ENCODE peak calls at places on chromosomes 11 and 22, in seven cellular contexts. H, Z, F, L, R, I and A are unnamed samples.

GRCh38 chr22:44658371-44658953 is 43.5 kb upstream of the PRR5 start:
- DNase-seq in L (peak), R (no peak), H (peak), F (no peak), I (no peak), Z (peak), A (no peak)

GRCh38 chr11:107576497-107577086 is 11.1 kb upstream of the ALKBH8 start:
- DNase-seq in F (peak), Z (no peak), L (peak), H (no peak), R (peak), I (peak), A (peak)

GRCh38 chr22:28143961-28144745 is 225.1 kb upstream of the PITPNB start:
- DNase-seq in F (no peak), L (no peak), Z (no peak), I (no peak), R (no peak), H (no peak), A (no peak)

GRCh38 chr11:3167143-3168119 is 2.3 kb upstream of the OSBPL5 start:
- DNase-seq in Z (no peak), H (no peak), R (no peak), F (no peak), I (no peak), L (no peak), A (no peak)

GRCh38 chr11:44928144-44928543 is 22.5 kb downstream of the TP53I11 start:
- DNase-seq in Z (no peak), L (no peak), I (no peak), H (no peak), F (no peak), R (no peak), A (no peak)

GRCh38 chr11:48182860-48183526 is 33.6 kb upstream of the OR4B1 start:
- DNase-seq in I (no peak), L (no peak), R (no peak), F (no peak), H (no peak), Z (no peak), A (no peak)

GRCh38 chr11:119506436-119506835 is 83.5 kb upstream of the THY1 start:
- DNase-seq in H (no peak), R (no peak), L (peak), F (no peak), Z (no peak), I (no peak), A (no peak)

GRCh38 chr22:43053176-43053575 is 36.0 kb downstream of the TTLL1 start:
- DNase-seq in Z (no peak), F (no peak), I (no peak), L (no peak), R (no peak), H (no peak), A (no peak)

GRCh38 chr11:41997860-41998259 is 538.4 kb upstream of the LRRC4C start:
- DNase-seq in R (no peak), I (no peak), Z (no peak), L (no peak), H (no peak), F (no peak), A (no peak)

GRCh38 chr11:13375798-13376197 is 87.2 kb downstream of the BTBD10 start:
- DNase-seq in Z (no peak), R (no peak), L (no peak), F (no peak), I (no peak), H (no peak), A (no peak)

GRCh38 chr11:123239371-123240150 is 44.5 kb upstream of the CLMP start:
- DNase-seq in F (no peak), R (no peak), I (peak), Z (no peak), L (peak), H (no peak), A (no peak)

GRCh38 chr11:123235117-123235686 is 40.2 kb upstream of the CLMP start:
- DNase-seq in H (no peak), I (no peak), R (peak), Z (no peak), L (peak), F (peak), A (peak)

GRCh38 chr11:123241874-123242538 is 47.0 kb upstream of the CLMP start:
- DNase-seq in I (no peak), F (no peak), R (no peak), L (peak), H (no peak), Z (no peak), A (no peak)

GRCh38 chr11:123235687-123236261 is 40.7 kb upstream of the CLMP start:
- DNase-seq in I (peak), Z (peak), H (no peak), R (no peak), L (peak), F (no peak), A (no peak)

GRCh38 chr11:123238297-123238696 is 43.2 kb upstream of the CLMP start:
- DNase-seq in Z (no peak), L (peak), R (no peak), F (no peak), H (peak), I (no peak), A (no peak)
- TF ChIP-seq CTCF in Z (no peak), L (peak), R (no peak), F (no peak), H (no peak), I (no peak), A (no peak)

DNA sequence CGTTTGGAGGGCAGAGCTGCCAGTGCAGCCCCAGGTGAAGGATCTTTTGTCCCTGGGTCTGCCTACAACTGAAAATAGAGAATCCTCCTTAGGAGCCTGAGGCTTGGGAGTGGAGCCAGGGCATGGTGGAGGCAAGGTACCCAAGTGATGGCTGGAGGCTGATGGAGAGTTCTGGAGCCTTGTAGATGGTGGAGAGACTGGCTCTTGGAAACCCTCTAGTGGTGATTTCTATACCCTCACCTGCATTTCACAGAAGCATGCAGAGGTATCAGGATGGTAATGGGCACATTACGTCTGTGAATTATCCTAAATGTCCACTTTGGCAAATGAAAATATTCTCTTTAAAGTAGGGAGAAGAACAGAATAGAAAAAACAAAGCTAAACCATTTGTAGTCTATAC is 44.4 kb downstream of the INSC start:
- DNase-seq in R (peak), Z (no peak), I (peak), L (peak), H (no peak), F (no peak), A (no peak)
- TF ChIP-seq CTCF in R (peak), Z (peak), I (peak), L (peak), H (no peak), F (no peak), A (no peak)

GRCh38 chr11:101428918-101429317 is 154.9 kb downstream of the TRPC6 start:
- DNase-seq in I (peak), F (no peak), R (peak), H (no peak), L (peak), Z (no peak), A (no peak)
- TF ChIP-seq CTCF in I (peak), F (no peak), R (peak), H (no peak), L (peak), Z (peak), A (no peak)

DNA sequence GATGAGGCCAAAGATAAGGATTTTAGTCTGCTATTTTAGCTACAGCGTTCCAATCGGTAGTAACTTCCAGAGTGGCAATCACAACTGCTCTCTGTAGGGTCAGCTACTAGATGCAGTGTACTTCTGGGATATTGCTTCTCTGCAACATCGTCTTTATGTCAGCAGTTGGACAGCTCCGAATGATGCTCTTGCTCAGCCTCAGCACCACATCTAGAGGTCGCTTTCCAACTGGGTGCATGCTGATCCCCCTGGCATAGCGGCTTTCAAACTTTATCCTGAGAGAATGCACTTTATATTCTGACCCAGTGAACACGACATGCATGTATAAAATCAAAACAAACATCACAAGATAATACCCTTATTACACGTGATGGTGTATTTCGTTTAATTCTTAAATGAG is 219.6 kb downstream of the C11orf87 start:
- DNase-seq in Z (peak), H (no peak), R (peak), L (peak), F (no peak), I (peak), A (no peak)
- TF ChIP-seq CTCF in Z (peak), H (no peak), R (peak), L (peak), F (no peak), I (peak), A (no peak)

GRCh38 chr11:32610926-32611325 is 27.3 kb downstream of the EIF3M start:
- DNase-seq in I (no peak), F (no peak), Z (no peak), R (no peak), H (no peak), L (peak), A (no peak)

GRCh38 chr11:32613500-32614151 is 30.0 kb downstream of the EIF3M start:
- DNase-seq in I (no peak), R (no peak), Z (no peak), H (no peak), L (no peak), F (no peak), A (no peak)

GRCh38 chr11:32616903-32617302 is 33.3 kb downstream of the EIF3M start:
- DNase-seq in L (no peak), F (no peak), Z (no peak), R (no peak), H (no peak), I (no peak), A (no peak)

DNA sequence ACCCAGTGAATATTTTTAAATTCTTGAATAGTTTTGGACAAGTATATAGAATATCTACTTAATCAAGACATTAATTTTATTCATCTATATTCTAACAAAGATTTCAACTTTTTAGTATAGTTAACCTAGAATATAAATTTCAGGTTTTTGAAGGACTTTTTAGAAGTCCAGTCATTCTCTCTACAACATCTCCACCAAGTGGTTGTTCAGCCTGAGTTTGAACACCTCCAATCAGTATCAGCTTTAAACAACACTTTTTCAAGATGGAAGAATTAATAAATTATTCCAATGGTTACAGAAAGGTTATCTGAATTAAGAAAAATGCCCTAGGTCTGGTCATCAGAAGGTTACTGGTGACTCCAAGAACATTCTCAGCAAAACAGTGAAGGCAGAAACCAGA is 31.8 kb downstream of the EIF3M start:
- DNase-seq in F (no peak), R (no peak), H (no peak), L (peak), I (no peak), Z (no peak), A (no peak)
- TF ChIP-seq CTCF in F (no peak), R (peak), H (no peak), L (peak), I (peak), Z (no peak), A (no peak)

GRCh38 chr11:87198266-87198881 is 160.6 kb downstream of the TMEM135 start:
- DNase-seq in R (no peak), H (no peak), L (peak), Z (no peak), I (no peak), F (no peak), A (no peak)
- TF ChIP-seq CTCF in R (no peak), H (no peak), L (no peak), Z (no peak), I (no peak), F (no peak), A (no peak)